ENCODE peak calls at places on chromosome 13, in seven cellular contexts. A is CD8-positive, alpha-beta T cell; S is IMR-90; D is transverse colon; X is PC-9; V is tibial nerve; N is left ventricle myocardium inferior. C is an unnamed sample.

GRCh38 chr13:21058361-21058760 is 3.0 kb downstream of the LATS2 start:
- DNase-seq in A (no peak), V (no peak), X (no peak), D (no peak), N (no peak), S (no peak), C (no peak)

GRCh38 chr13:20209937-20210336 is 17.2 kb upstream of the GJB2 start:
- DNase-seq in V (no peak), S (no peak), D (no peak), N (no peak), X (no peak), A (no peak), C (no peak)

GRCh38 chr13:48976677-48977625 is 1.2 kb downstream of the FNDC3A start:
- DNase-seq in N (no peak), V (peak; percentile 38), D (peak; percentile 85), A (no peak), X (peak; percentile 73), S (no peak), C (no peak)

GRCh38 chr13:32142956-32143375 is 111.4 kb downstream of the FRY start:
- DNase-seq in N (no peak), S (peak; percentile 52), A (no peak), X (peak; percentile 59), V (no peak), D (no peak), C (no peak)

GRCh38 chr13:77492982-77493381 is 42.5 kb upstream of the SCEL start:
- DNase-seq in S (no peak), X (peak; percentile 66), A (no peak), V (no peak), N (no peak), D (no peak), C (no peak)

GRCh38 chr13:93726173-93727019 is 499.8 kb downstream of the GPC6 start:
- DNase-seq in D (no peak), V (no peak), A (no peak), X (no peak), S (no peak), N (no peak), C (no peak)

GRCh38 chr13:48500652-48501197 is 32.2 kb downstream of the RCBTB2 start:
- DNase-seq in S (peak; percentile 96), D (no peak), A (no peak), X (peak; percentile 85), V (no peak), N (no peak), C (no peak)

GRCh38 chr13:49643003-49643651 is 14.8 kb downstream of the ARL11 start:
- DNase-seq in S (no peak), N (no peak), X (no peak), V (no peak), D (no peak), A (no peak), C (no peak)

GRCh38 chr13:98172570-98173405 is 4.3 kb downstream of the RNF113B start:
- DNase-seq in X (no peak), N (no peak), D (no peak), A (no peak), S (peak; percentile 45), V (no peak), C (no peak)

GRCh38 chr13:76741624-76742023 is 144.6 kb downstream of the KCTD12 start:
- DNase-seq in X (no peak), V (no peak), D (no peak), N (no peak), S (peak; percentile 78), A (no peak), C (no peak)

GRCh38 chr13:108176685-108177274 is 38.6 kb downstream of the LIG4 start:
- DNase-seq in A (peak; percentile 54), S (peak; percentile 22), V (peak; percentile 34), N (no peak), X (no peak), D (peak; percentile 37), C (no peak)

GRCh38 chr13:21730186-21730880 is 59.5 kb downstream of the FGF9 start:
- DNase-seq in V (no peak), X (no peak), S (no peak), A (no peak), N (no peak), D (no peak), C (no peak)

GRCh38 chr13:113109151-113110047 is 3.8 kb downstream of the F7 start:
- DNase-seq in X (no peak), N (peak; percentile 13), S (no peak), A (no peak), V (no peak), D (no peak), C (peak; percentile 26)

GRCh38 chr13:36298535-36299068 is 988 bp upstream of the CCDC169 start:
- DNase-seq in A (no peak), D (no peak), N (no peak), S (no peak), V (no peak), X (peak; percentile 38), C (no peak)

GRCh38 chr13:113943821-113944565 is 29.9 kb downstream of the C13orf46 start:
- DNase-seq in S (no peak), V (no peak), X (no peak), N (peak; percentile 8), D (no peak), A (no peak), C (peak; percentile 70)

GRCh38 chr13:33207616-33207964 is 78.0 kb downstream of the STARD13 start:
- DNase-seq in V (no peak), N (no peak), S (peak; percentile 98), A (no peak), D (no peak), X (no peak), C (peak; percentile 47)

GRCh38 chr13:89784161-89784809 is 1563.2 kb upstream of the MIR17HG start:
- DNase-seq in A (no peak), X (no peak), V (no peak), D (no peak), S (no peak), N (no peak), C (no peak)

GRCh38 chr13:98990701-98991100 is 12.8 kb upstream of the DOCK9 start:
- DNase-seq in X (peak; percentile 50), A (no peak), N (no peak), V (no peak), S (no peak), D (no peak), C (no peak)

GRCh38 chr13:106145997-106146864 is 389.2 kb downstream of the EFNB2 start:
- DNase-seq in V (no peak), D (peak; percentile 75), A (no peak), N (no peak), S (no peak), X (no peak), C (peak; percentile 48)

GRCh38 chr13:111064661-111065060 is 50.4 kb upstream of the ARHGEF7 start:
- DNase-seq in S (no peak), A (no peak), V (no peak), N (no peak), X (no peak), D (no peak), C (no peak)

GRCh38 chr13:111062305-111062704 is 52.8 kb upstream of the ARHGEF7 start:
- DNase-seq in A (no peak), D (no peak), X (no peak), S (no peak), V (no peak), N (no peak), C (no peak)

GRCh38 chr13:111066544-111066943 is 48.6 kb upstream of the ARHGEF7 start:
- DNase-seq in D (no peak), V (no peak), X (no peak), A (no peak), N (peak; percentile 30), S (no peak), C (peak; percentile 41)

GRCh38 chr13:111065698-111066097 is 49.4 kb upstream of the ARHGEF7 start:
- DNase-seq in N (no peak), D (no peak), A (no peak), X (no peak), S (no peak), V (no peak), C (peak; percentile 86)

GRCh38 chr13:111068009-111068350 is 47.1 kb upstream of the ARHGEF7 start:
- DNase-seq in N (no peak), A (no peak), S (no peak), X (no peak), D (no peak), V (no peak), C (no peak)
- H3K4me3 ChIP-seq in N (peak overlapping the region; percentile 81), A (no peak overlapping the region), S (no peak overlapping the region), X (peak overlapping the region; percentile 89), D (no peak overlapping the region), V (no peak overlapping the region), C (peak overlapping the region; percentile 41)

GRCh38 chr13:96032717-96033116 is 20.5 kb downstream of the UGGT2 start:
- DNase-seq in V (no peak), A (no peak), D (no peak), N (no peak), X (no peak), S (no peak), C (no peak)

GRCh38 chr13:96025283-96025682 is 27.9 kb downstream of the UGGT2 start:
- DNase-seq in D (no peak), S (no peak), N (no peak), V (no peak), A (no peak), X (no peak), C (no peak)

GRCh38 chr13:96033220-96034015 is 19.8 kb downstream of the UGGT2 start:
- DNase-seq in A (no peak), V (no peak), S (no peak), N (no peak), D (no peak), X (no peak), C (no peak)

GRCh38 chr13:96029002-96029401 is 24.2 kb downstream of the UGGT2 start:
- DNase-seq in N (no peak), D (no peak), V (no peak), X (no peak), S (no peak), A (no peak), C (no peak)

GRCh38 chr13:96027496-96027895 is 25.7 kb downstream of the UGGT2 start:
- DNase-seq in D (no peak), V (no peak), A (no peak), N (no peak), S (no peak), X (no peak), C (no peak)
- H3K27ac ChIP-seq in D (no peak overlapping the region), V (no peak overlapping the region), A (no peak overlapping the region), N (no peak overlapping the region), S (no peak overlapping the region), X (no peak overlapping the region), C (no peak overlapping the region)

GRCh38 chr13:67742478-67742877 is 512.3 kb upstream of the PCDH9 start:
- DNase-seq in X (no peak), D (no peak), A (no peak), N (no peak), V (no peak), S (no peak), C (no peak)

GRCh38 chr13:67735651-67736050 is 505.5 kb upstream of the PCDH9 start:
- DNase-seq in V (no peak), X (no peak), A (no peak), D (no peak), N (no peak), S (no peak), C (no peak)

GRCh38 chr13:67740871-67741475 is 510.8 kb upstream of the PCDH9 start:
- DNase-seq in S (no peak), V (no peak), A (no peak), D (no peak), X (no peak), N (no peak), C (no peak)

GRCh38 chr13:67736646-67737420 is 506.7 kb upstream of the PCDH9 start:
- DNase-seq in V (no peak), S (peak; percentile 68), D (no peak), A (no peak), X (no peak), N (no peak), C (no peak)
- TF ChIP-seq CTCF in V (no peak), S (peak; percentile 24), D (peak; percentile 12), A (no peak), X (no peak), N (no peak), C (no peak)

GRCh38 chr13:28449826-28450773 is 44.8 kb downstream of the FLT1 start:
- DNase-seq in A (no peak), N (no peak), V (no peak), X (no peak), D (no peak), S (no peak), C (no peak)
- H3K4me3 ChIP-seq in A (no peak overlapping the region), N (no peak overlapping the region), V (no peak overlapping the region), X (no peak overlapping the region), D (no peak overlapping the region), S (no peak overlapping the region), C (no peak overlapping the region)